ENCODE peak calls at places on chromosomes 3 and 15, in eight cellular contexts. J is tibial artery; R is activated naive CD8-positive, alpha-beta T cell treated with anti-CD3 and anti-CD28 coated beads, Interleukin-2, amount 50 U/mL, for 24 hours; B is HFF-Myc; K is activated gamma-delta T cell treated with Interleukin-2 at 50 U/mL for 16 hours; L is stomach; Q is amygdala; H is hippocampal formation. E is an unnamed sample.

GRCh38 chr3:146814601-146815315 is 209.6 kb upstream of the PLSCR5 start:
- DNase-seq in R (no peak), K (no peak), J (no peak), Q (no peak), L (no peak), H (no peak), B (no peak), E (no peak)

GRCh38 chr15:50824507-50824906 is 59.0 kb upstream of the SPPL2A start:
- DNase-seq in H (no peak), Q (no peak), B (no peak), L (no peak), J (no peak), R (no peak), K (no peak), E (no peak)

GRCh38 chr3:45943207-45943846 is at the start of gene CXCR6:
- DNase-seq in Q (no peak), L (no peak), K (peak), B (no peak), R (peak), H (no peak), J (peak), E (no peak)

GRCh38 chr3:21672303-21672702 is 78.7 kb downstream of the ZNF385D start:
- DNase-seq in R (no peak), K (no peak), Q (no peak), H (no peak), B (peak), J (no peak), L (no peak), E (no peak)

GRCh38 chr3:33377931-33378330 is 62.3 kb downstream of the UBP1 start:
- DNase-seq in L (no peak), H (no peak), R (no peak), Q (no peak), K (no peak), B (no peak), J (no peak), E (no peak)

GRCh38 chr15:89857673-89858072 is 36.1 kb downstream of the AP3S2 start:
- DNase-seq in J (no peak), R (no peak), L (no peak), B (no peak), K (no peak), H (no peak), Q (no peak), E (no peak)

GRCh38 chr3:24475945-24476344 is 18.7 kb downstream of the THRB start:
- DNase-seq in R (no peak), B (no peak), H (no peak), Q (no peak), L (no peak), J (no peak), K (no peak), E (no peak)

GRCh38 chr15:79090487-79091203 is at the start of gene RASGRF1:
- DNase-seq in H (peak), B (no peak), K (no peak), L (no peak), J (peak), R (no peak), Q (no peak), E (peak)

GRCh38 chr3:64160000-64160690 is 65.1 kb downstream of the PRICKLE2 start:
- DNase-seq in B (no peak), K (no peak), L (no peak), J (no peak), Q (no peak), R (no peak), H (no peak), E (no peak)

GRCh38 chr3:52534281-52535183 is 875 bp upstream of the NT5DC2 start:
- DNase-seq in K (no peak), R (no peak), H (no peak), Q (no peak), B (no peak), L (peak), J (peak), E (peak)

GRCh38 chr3:111315911-111316310 is 226.1 kb upstream of the CD96 start:
- DNase-seq in Q (no peak), R (no peak), L (no peak), H (no peak), J (no peak), B (no peak), K (no peak), E (no peak)

GRCh38 chr3:72482589-72483249 is 365.5 kb downstream of the SHQ1 start:
- DNase-seq in B (no peak), R (peak), K (peak), J (peak), Q (no peak), H (no peak), L (peak), E (no peak)

GRCh38 chr3:127182446-127182845 is 10.5 kb upstream of the PRR23E start:
- DNase-seq in H (no peak), L (no peak), J (no peak), R (no peak), B (no peak), Q (no peak), K (no peak), E (no peak)

GRCh38 chr15:56295433-56295832 is 51.8 kb upstream of the RFX7 start:
- DNase-seq in Q (no peak), H (no peak), K (no peak), J (no peak), L (no peak), B (no peak), R (no peak), E (no peak)

GRCh38 chr3:123755085-123755484 is 129.0 kb downstream of the MYLK start:
- DNase-seq in B (no peak), J (no peak), L (peak), R (no peak), H (no peak), Q (no peak), K (no peak), E (no peak)

GRCh38 chr15:95669146-95669922 is 661.2 kb upstream of the NR2F2 start:
- DNase-seq in J (no peak), L (no peak), B (no peak), K (no peak), Q (no peak), R (no peak), H (no peak), E (no peak)

GRCh38 chr15:78604420-78604819 is 16.4 kb downstream of the CHRNA3 start:
- DNase-seq in L (no peak), J (no peak), R (no peak), B (no peak), H (no peak), K (no peak), Q (no peak), E (no peak)

GRCh38 chr15:68374346-68374745 is 57.6 kb downstream of the ITGA11 start:
- DNase-seq in B (no peak), L (peak), H (no peak), Q (no peak), J (peak), K (no peak), R (no peak), E (no peak)

GRCh38 chr15:70560617-70561328 is 202.6 kb downstream of the UACA start:
- DNase-seq in K (no peak), L (peak), R (no peak), J (peak), Q (no peak), B (no peak), H (no peak), E (no peak)

GRCh38 chr3:99865321-99865720 is 47.7 kb downstream of the CMSS1 start:
- DNase-seq in J (no peak), R (no peak), B (no peak), L (no peak), K (no peak), H (no peak), Q (no peak), E (no peak)

GRCh38 chr3:178699810-178700209 is 163.6 kb downstream of the KCNMB2 start:
- DNase-seq in B (no peak), H (no peak), Q (no peak), J (no peak), K (no peak), L (no peak), R (no peak), E (no peak)

GRCh38 chr15:52528465-52529288 is at the start of gene MYO5A:
- DNase-seq in K (peak), J (peak), L (peak), B (no peak), Q (no peak), R (peak), H (peak), E (peak)

GRCh38 chr3:37225481-37225880 is 51.1 kb upstream of the LRRFIP2 start:
- DNase-seq in L (no peak), H (no peak), B (no peak), J (no peak), K (no peak), R (no peak), Q (no peak), E (no peak)

GRCh38 chr15:31049122-31049521 is 52.4 kb downstream of the TRPM1 start:
- DNase-seq in K (no peak), R (no peak), Q (no peak), J (no peak), H (no peak), L (no peak), B (no peak), E (no peak)

GRCh38 chr15:40782609-40783227 is 12.9 kb downstream of the C15orf62 start:
- DNase-seq in H (no peak), K (peak), J (peak), R (peak), L (peak), Q (no peak), B (no peak), E (peak)

GRCh38 chr3:95567346-95567745 is 1247.0 kb upstream of the EPHA6 start:
- DNase-seq in B (no peak), H (no peak), K (no peak), L (no peak), R (no peak), Q (no peak), J (no peak), E (no peak)

GRCh38 chr3:115792206-115792955 is 169.1 kb downstream of the GAP43 start:
- DNase-seq in R (peak), Q (no peak), L (no peak), H (no peak), B (no peak), K (peak), J (no peak), E (no peak)

GRCh38 chr3:148149556-148149955 is 548.1 kb upstream of the AGTR1 start:
- DNase-seq in R (no peak), L (no peak), Q (no peak), K (no peak), B (no peak), H (no peak), J (no peak), E (no peak)

GRCh38 chr15:101012326-101013040 is 93.3 kb downstream of the LRRK1 start:
- DNase-seq in L (no peak), H (no peak), B (no peak), R (no peak), K (no peak), J (no peak), Q (no peak), E (no peak)

GRCh38 chr3:189710620-189711388 is 79.6 kb downstream of the TP63 start:
- DNase-seq in R (no peak), B (peak), H (no peak), K (no peak), L (no peak), J (no peak), Q (no peak), E (no peak)

GRCh38 chr3:135929670-135930069 is 35.9 kb upstream of the PPP2R3A start:
- DNase-seq in B (peak), J (no peak), H (no peak), L (no peak), Q (no peak), K (no peak), R (no peak), E (peak)

GRCh38 chr3:106458952-106459351 is 590.1 kb upstream of the CBLB start:
- DNase-seq in R (no peak), B (no peak), L (no peak), K (no peak), J (no peak), Q (no peak), H (no peak), E (no peak)

GRCh38 chr3:58214484-58215316 is 3.9 kb upstream of the DNASE1L3 start:
- DNase-seq in Q (no peak), R (peak), J (no peak), H (no peak), K (no peak), L (no peak), B (no peak), E (no peak)

GRCh38 chr15:73322665-73323373 is 45.9 kb downstream of the HCN4 start:
- DNase-seq in H (no peak), J (peak), K (no peak), L (no peak), B (no peak), R (no peak), Q (no peak), E (no peak)

GRCh38 chr3:58332575-58333179 is at the start of gene PXK:
- DNase-seq in B (no peak), J (peak), K (peak), L (peak), R (peak), H (peak), Q (peak), E (peak)

GRCh38 chr3:64680334-64680733 is 7.5 kb downstream of the ADAMTS9 start:
- DNase-seq in L (no peak), Q (no peak), B (no peak), R (no peak), H (no peak), J (no peak), K (no peak), E (no peak)

GRCh38 chr3:62003833-62004232 is 369.5 kb downstream of the FEZF2 start:
- DNase-seq in Q (no peak), H (no peak), L (no peak), J (no peak), B (no peak), K (no peak), R (no peak), E (no peak)

GRCh38 chr15:68550498-68551295 is 28.1 kb upstream of the CORO2B start:
- DNase-seq in B (no peak), K (peak), R (peak), L (peak), Q (peak), J (peak), H (peak), E (peak)

GRCh38 chr15:41494922-41495735 is 1.5 kb downstream of the ITPKA start:
- DNase-seq in R (no peak), Q (no peak), H (no peak), J (no peak), L (peak), B (no peak), K (peak), E (no peak)